ENCODE peak calls at places on chromosomes 11 and 22, in eight cellular contexts. I is H9, K is Peyer's patch, A is uterus, Q is heart right ventricle, C is AG04450, R is GM23338, M is brain microvascular endothelial cell. D is an unnamed sample.

GRCh38 chr11:119774180-119774763 is 45.3 kb upstream of the NECTIN1 start:
- DNase-seq in C (no peak), A (no peak), K (no peak), I (peak; percentile 52), R (peak; percentile 83), Q (no peak), M (no peak), D (no peak)

GRCh38 chr11:115213007-115213406 is 291.2 kb downstream of the CADM1 start:
- DNase-seq in Q (no peak), R (peak; percentile 29), C (no peak), I (no peak), A (no peak), M (no peak), K (no peak), D (no peak)

GRCh38 chr11:30788849-30789248 is 202.7 kb upstream of the MPPED2 start:
- DNase-seq in C (no peak), I (no peak), Q (no peak), M (no peak), K (no peak), A (no peak), R (no peak), D (no peak)

GRCh38 chr11:12301379-12301778 is 76.0 kb upstream of the PARVA start:
- DNase-seq in K (no peak), I (no peak), Q (no peak), C (no peak), A (no peak), M (no peak), R (no peak), D (no peak)

GRCh38 chr22:21108379-21109115 is 62.8 kb downstream of the LRRC74B start:
- DNase-seq in R (no peak), I (no peak), M (no peak), C (no peak), Q (no peak), A (no peak), K (no peak), D (no peak)

GRCh38 chr22:29117799-29118477 is 45.1 kb downstream of the KREMEN1 start:
- DNase-seq in A (no peak), C (no peak), R (no peak), Q (no peak), K (no peak), I (no peak), M (no peak), D (no peak)

GRCh38 chr11:134724779-134725140 is 312.7 kb upstream of the B3GAT1 start:
- DNase-seq in R (no peak), M (no peak), C (no peak), I (no peak), Q (no peak), K (no peak), A (no peak), D (no peak)

GRCh38 chr22:31177420-31178162 is 17.6 kb downstream of the RNF185 start:
- DNase-seq in A (no peak), Q (no peak), K (no peak), R (no peak), I (no peak), M (peak; percentile 76), C (peak; percentile 83), D (no peak)

GRCh38 chr11:6204708-6205107 is 649 bp upstream of the C11orf42 start:
- DNase-seq in R (no peak), I (no peak), Q (no peak), M (no peak), A (no peak), C (no peak), K (no peak), D (no peak)

GRCh38 chr11:94946812-94947211 is 26.5 kb downstream of the CWC15 start:
- DNase-seq in I (no peak), K (no peak), R (no peak), Q (no peak), A (no peak), C (no peak), M (no peak), D (no peak)

GRCh38 chr11:97979741-97980140 is 1041.0 kb upstream of the CNTN5 start:
- DNase-seq in R (no peak), I (no peak), Q (no peak), A (no peak), K (no peak), C (no peak), M (no peak), D (no peak)

GRCh38 chr11:96055706-96056387 is 131.9 kb upstream of the MTMR2 start:
- DNase-seq in R (no peak), M (peak; percentile 44), A (no peak), I (no peak), C (no peak), K (no peak), Q (no peak), D (no peak)

GRCh38 chr11:57325735-57326048 is 940 bp upstream of the TNKS1BP1 start:
- DNase-seq in K (peak; percentile 81), I (no peak), Q (peak; percentile 52), R (no peak), M (no peak), C (no peak), A (peak; percentile 71), D (no peak)

GRCh38 chr11:57323503-57324153 is 1.1 kb downstream of the TNKS1BP1 start:
- DNase-seq in K (no peak), Q (no peak), R (no peak), A (no peak), M (peak; percentile 45), I (no peak), C (no peak), D (no peak)

GRCh38 chr11:57322881-57323467 is 1.8 kb downstream of the TNKS1BP1 start:
- DNase-seq in I (no peak), Q (no peak), R (no peak), C (no peak), A (no peak), K (no peak), M (no peak), D (no peak)

GRCh38 chr11:57324154-57324885 is 432 bp downstream of the TNKS1BP1 start:
- DNase-seq in A (peak; percentile 56), K (peak; percentile 61), M (peak; percentile 34), C (no peak), Q (peak; percentile 45), I (peak; percentile 82), R (peak; percentile 79), D (no peak)

GRCh38 chr11:57324886-57325734 is at the start of gene TNKS1BP1:
- DNase-seq in R (peak; percentile 98), K (peak; percentile 98), C (peak; percentile 94), A (peak; percentile 99), M (peak; percentile 98), I (peak; percentile 97), Q (peak; percentile 98), D (peak; percentile 85)
- TF ChIP-seq CTCF in R (no peak), K (no peak), C (no peak), A (no peak), M (peak; percentile 13), I (no peak), Q (no peak), D (no peak)

DNA sequence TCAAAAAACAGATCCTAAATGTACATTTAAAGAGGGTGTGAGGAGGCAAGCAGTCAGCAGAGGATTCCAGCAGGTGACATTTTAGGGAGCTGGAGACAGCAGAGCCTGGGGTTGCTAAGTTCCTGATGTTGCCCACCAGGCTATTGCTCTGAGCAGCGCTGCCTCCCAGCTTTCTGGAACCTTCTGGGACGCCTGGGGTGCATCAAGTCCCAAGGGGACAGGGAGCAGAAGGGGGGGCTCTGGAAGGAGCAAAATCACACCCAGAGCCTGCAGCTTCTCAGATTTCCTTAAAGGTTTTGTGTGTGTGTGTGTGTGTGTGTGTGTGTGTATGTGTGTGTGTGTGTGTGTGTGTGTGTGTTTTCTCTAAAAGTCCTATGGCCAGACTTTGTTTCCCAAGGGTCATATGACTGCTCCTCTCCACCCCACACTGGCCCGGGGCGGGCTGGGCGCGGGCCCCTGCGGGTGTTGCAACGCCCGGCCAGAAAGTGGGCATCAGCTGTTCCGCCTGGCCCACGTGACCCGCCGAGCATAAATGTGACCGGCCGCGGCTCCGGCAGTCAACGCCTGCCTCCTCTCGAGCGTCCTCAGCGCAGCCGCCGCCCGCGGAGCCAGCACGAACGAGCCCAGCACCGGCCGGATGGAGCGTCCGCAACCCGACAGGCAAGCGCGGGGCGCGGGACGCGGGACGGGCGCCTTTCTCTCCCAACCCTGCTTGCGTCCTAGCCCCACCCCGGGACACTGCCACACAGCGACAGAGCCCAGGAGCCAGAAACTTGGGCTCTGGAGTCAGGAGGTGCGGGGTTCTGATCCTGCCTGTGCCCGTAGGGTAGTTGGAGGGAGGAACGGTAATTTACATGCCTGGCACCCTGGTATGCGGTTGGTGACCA is at the start of gene HMOX1:
- DNase-seq in I (peak; percentile 81), A (peak; percentile 92), K (peak; percentile 93), R (peak; percentile 91), M (peak; percentile 70), C (peak; percentile 76), Q (peak; percentile 87), D (peak; percentile 95)
- TF ChIP-seq CTCF in I (no peak), A (peak; percentile 26), K (peak; percentile 4), R (peak; percentile 34), M (peak; percentile 13), C (no peak), Q (peak; percentile 47), D (peak; percentile 11)

GRCh38 chr11:132349806-132350733 is 979.7 kb downstream of the NTM start:
- DNase-seq in C (no peak), I (no peak), K (no peak), Q (no peak), M (peak; percentile 33), R (no peak), A (no peak), D (no peak)
- TF ChIP-seq CTCF in C (no peak), I (no peak), K (no peak), Q (no peak), M (peak; percentile 9), R (no peak), A (no peak), D (no peak)

DNA sequence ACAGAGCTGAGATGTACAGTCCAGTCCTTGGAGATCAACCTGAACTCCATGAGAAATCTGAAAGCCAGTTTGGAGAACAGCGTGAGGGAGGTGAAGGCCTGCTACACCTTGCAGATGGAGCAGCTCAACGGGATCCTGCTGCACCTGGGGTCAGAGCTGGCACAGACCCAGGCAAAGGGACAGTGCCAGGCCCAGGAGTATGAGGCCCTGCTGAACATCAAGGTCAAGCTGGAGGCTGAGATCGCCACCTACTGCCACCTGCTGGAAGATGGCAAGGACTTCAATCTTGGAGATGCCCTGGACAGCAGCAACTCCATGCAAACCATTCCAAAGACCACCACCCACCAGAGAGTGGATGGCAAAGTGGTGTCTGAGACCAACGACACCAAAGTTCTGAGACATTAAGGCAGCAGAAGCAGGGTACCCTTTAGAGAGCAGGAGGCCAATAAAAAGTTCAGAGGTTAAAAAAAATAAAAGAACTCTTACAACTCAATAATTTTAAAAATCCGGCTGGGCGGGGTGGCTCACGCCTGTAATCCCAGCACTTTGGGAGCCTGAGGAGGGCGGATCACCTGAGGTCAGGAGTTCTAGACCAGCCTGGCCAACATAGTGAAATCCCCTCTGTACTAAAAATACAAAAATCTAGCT is 69.9 kb upstream of the RTL6 start:
- DNase-seq in A (no peak), K (peak; percentile 62), Q (peak; percentile 30), I (peak; percentile 62), C (no peak), M (peak; percentile 13), R (peak; percentile 57), D (no peak)
- TF ChIP-seq CTCF in A (no peak), K (peak; percentile 49), Q (peak; percentile 51), I (peak; percentile 74), C (peak; percentile 55), M (peak; percentile 64), R (peak; percentile 73), D (peak; percentile 71)

GRCh38 chr22:45863981-45864751 is 112.8 kb downstream of the WNT7B start:
- DNase-seq in R (peak; percentile 85), C (peak; percentile 11), Q (peak; percentile 63), M (peak; percentile 28), A (no peak), I (peak; percentile 74), K (peak; percentile 71), D (no peak)
- TF ChIP-seq CTCF in R (peak; percentile 81), C (peak; percentile 97), Q (peak; percentile 87), M (peak; percentile 98), A (peak; percentile 66), I (peak; percentile 97), K (peak; percentile 86), D (peak; percentile 93)